ENCODE peak calls at places on chromosomes 6 and 20, in six cellular contexts. M is activated CD4-positive, alpha-beta T cell treated with anti-CD3 and anti-CD28 coated beads, Interleukin-2, amount 50 U/mL, for 24 hours; Q is NCI-H446 treated with DMSO at 0.1 percent for 48 hours; B is Daoy; D is stimulated activated CD4-positive, alpha-beta T cell treated with anti-CD3 and anti-CD28 coated beads, Interleukin-4, amount 100 ng/mL, for 4 hours; C is NCI-H1436. K is an unnamed sample.

GRCh38 chr20:53130819-53131218 is 158.7 kb downstream of the TSHZ2 start:
- DNase-seq in M (no peak), Q (no peak), B (no peak), D (no peak), C (no peak), K (no peak)

GRCh38 chr6:141483561-141484061 is 649.1 kb upstream of the GJE1 start:
- DNase-seq in M (no peak), Q (peak), B (peak), D (peak), C (peak), K (no peak)

GRCh38 chr6:121142093-121142492 is 192.2 kb downstream of the TBC1D32 start:
- DNase-seq in M (no peak), Q (peak), B (peak), D (no peak), C (no peak), K (no peak)

GRCh38 chr20:17128206-17128605 is 98.6 kb upstream of the PCSK2 start:
- DNase-seq in M (no peak), Q (no peak), B (no peak), D (no peak), C (no peak), K (no peak)

GRCh38 chr6:14079433-14079832 is 38.1 kb upstream of the CD83 start:
- DNase-seq in M (no peak), Q (no peak), B (peak), D (peak), C (no peak), K (no peak)

GRCh38 chr6:72813807-72814596 is 192.1 kb downstream of the KCNQ5 start:
- DNase-seq in M (no peak), Q (no peak), B (no peak), D (no peak), C (no peak), K (no peak)

GRCh38 chr6:5107332-5107731 is 22.2 kb downstream of the PPP1R3G start:
- DNase-seq in M (no peak), Q (no peak), B (no peak), D (no peak), C (no peak), K (no peak)

GRCh38 chr6:21198032-21198640 is 395.4 kb upstream of the SOX4 start:
- DNase-seq in M (no peak), Q (no peak), B (peak), D (no peak), C (no peak), K (no peak)

GRCh38 chr20:50762435-50763201 is 31.2 kb downstream of the PARD6B start:
- DNase-seq in M (no peak), Q (peak), B (peak), D (no peak), C (no peak), K (no peak)

GRCh38 chr20:881051-881820 is 34.9 kb downstream of the ANGPT4 start:
- DNase-seq in M (no peak), Q (no peak), B (peak), D (no peak), C (no peak), K (no peak)

K was measured in NCI-H1048.